ENCODE peak calls at places on chromosomes 12 and 14, in five cellular contexts. C is H9, L is mesenchymal stem cell, F is IMR-90, D is trophoblast cell. R is an unnamed sample.

GRCh38 chr14:78933948-78934524 is 763.9 kb downstream of the NRXN3 start:
- DNase-seq in C (no peak), L (peak; percentile 47), F (peak; percentile 49), D (no peak), R (peak; percentile 27)

GRCh38 chr12:6426882-6427671 is 17.7 kb upstream of the CD27 start:
- DNase-seq in C (no peak), L (no peak), F (no peak), D (no peak), R (no peak)

GRCh38 chr14:75249251-75249957 is 29.2 kb upstream of the FOS start:
- DNase-seq in C (peak; percentile 46), L (no peak), F (no peak), D (no peak), R (no peak)

GRCh38 chr12:109696485-109697269 is 16.9 kb upstream of the FAM222A start:
- DNase-seq in C (no peak), L (peak; percentile 45), F (peak; percentile 16), D (no peak), R (no peak)

GRCh38 chr12:96034631-96035282 is 630 bp downstream of the LTA4H start:
- DNase-seq in C (peak; percentile 43), L (peak; percentile 53), F (peak; percentile 37), D (no peak), R (peak; percentile 31)

GRCh38 chr12:89051065-89051677 is 301.1 kb downstream of the DUSP6 start:
- DNase-seq in C (no peak), L (peak; percentile 70), F (peak; percentile 78), D (peak; percentile 18), R (peak; percentile 60)

GRCh38 chr12:78622529-78623221 is 241.9 kb upstream of the SYT1 start:
- DNase-seq in C (no peak), L (no peak), F (no peak), D (no peak), R (peak; percentile 24)

GRCh38 chr14:70907996-70908917 is 998 bp downstream of the PCNX1 start:
- DNase-seq in C (peak; percentile 64), L (peak; percentile 64), F (peak; percentile 69), D (no peak), R (no peak)

GRCh38 chr14:97179573-97179972 is 382.4 kb downstream of the VRK1 start:
- DNase-seq in C (no peak), L (no peak), F (no peak), D (no peak), R (no peak)

GRCh38 chr12:31890295-31891285 is 68.6 kb upstream of the RESF1 start:
- DNase-seq in C (no peak), L (no peak), F (no peak), D (no peak), R (no peak)

GRCh38 chr14:90853116-90853515 is 36.9 kb upstream of the TTC7B start:
- DNase-seq in C (no peak), L (no peak), F (no peak), D (no peak), R (no peak)

GRCh38 chr12:45948546-45948945 is 41.8 kb downstream of the SCAF11 start:
- DNase-seq in C (no peak), L (peak; percentile 20), F (no peak), D (no peak), R (no peak)

GRCh38 chr12:31590730-31591307 is at the start of gene DENND5B:
- DNase-seq in C (peak; percentile 65), L (peak; percentile 75), F (peak; percentile 61), D (peak; percentile 52), R (peak; percentile 71)

GRCh38 chr12:58176296-58176869 is 235.0 kb downstream of the ATP23 start:
- DNase-seq in C (peak; percentile 83), L (peak; percentile 35), F (peak; percentile 38), D (peak; percentile 64), R (peak; percentile 27)

GRCh38 chr12:67394600-67394999 is 125.4 kb downstream of the CAND1 start:
- DNase-seq in C (peak; percentile 61), L (no peak), F (peak; percentile 57), D (peak; percentile 54), R (no peak)

GRCh38 chr12:131223791-131224567 is 270.3 kb downstream of the ADGRD1 start:
- DNase-seq in C (peak; percentile 99), L (no peak), F (no peak), D (no peak), R (no peak)

GRCh38 chr12:117854339-117855012 is 114.3 kb downstream of the KSR2 start:
- DNase-seq in C (peak; percentile 91), L (peak; percentile 51), F (peak; percentile 23), D (peak; percentile 65), R (peak; percentile 71)

GRCh38 chr12:25716842-25717241 is 163.8 kb upstream of the LMNTD1 start:
- DNase-seq in C (no peak), L (no peak), F (no peak), D (no peak), R (no peak)

GRCh38 chr12:7797698-7798398 is 8.6 kb downstream of the NANOG start:
- DNase-seq in C (no peak), L (peak; percentile 45), F (peak; percentile 3), D (no peak), R (no peak)
- H2AK5ac ChIP-seq in C (no peak overlapping the region), L (no peak overlapping the region), F (no peak overlapping the region), D (no peak overlapping the region), R (no peak overlapping the region)

DNA sequence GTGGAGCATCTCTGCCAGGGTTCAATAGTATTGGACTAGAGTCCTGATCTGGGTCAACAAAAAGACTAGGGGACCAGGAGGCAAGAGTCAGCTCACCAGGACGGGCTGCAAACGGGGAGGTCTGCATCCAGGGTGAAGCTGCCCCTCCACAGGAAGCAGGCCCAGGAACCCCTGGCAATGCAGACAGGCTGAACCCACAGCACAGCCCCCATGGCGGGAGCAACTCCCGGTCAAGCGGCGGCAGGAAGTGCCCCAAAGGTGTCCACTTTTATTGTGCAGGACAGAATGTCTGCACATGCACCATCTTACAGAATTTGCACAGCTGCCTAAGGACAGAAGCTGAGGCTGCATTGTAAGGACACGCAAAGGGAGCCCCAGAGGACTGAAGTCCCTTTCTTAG is 76.1 kb downstream of the NINJ2 start:
- DNase-seq in C (peak; percentile 22), L (no peak), F (no peak), D (no peak), R (no peak)
- H2AK5ac ChIP-seq in C (no peak overlapping the region), L (no peak overlapping the region), F (no peak overlapping the region), D (no peak overlapping the region), R (peak overlapping the region; percentile 53)

GRCh38 chr14:73057939-73058223 is 453 bp upstream of the RBM25 start:
- DNase-seq in C (no peak), L (no peak), F (no peak), D (no peak), R (no peak)

GRCh38 chr14:73059326-73059725 is 992 bp downstream of the RBM25 start:
- DNase-seq in C (no peak), L (peak; percentile 63), F (peak; percentile 16), D (no peak), R (no peak)

GRCh38 chr14:73055251-73055650 is 3.1 kb upstream of the RBM25 start:
- DNase-seq in C (no peak), L (no peak), F (no peak), D (no peak), R (no peak)

GRCh38 chr14:73058224-73058922 is at the start of gene RBM25:
- DNase-seq in C (peak; percentile 97), L (peak; percentile 100), F (peak; percentile 99), D (peak; percentile 98), R (peak; percentile 96)

DNA sequence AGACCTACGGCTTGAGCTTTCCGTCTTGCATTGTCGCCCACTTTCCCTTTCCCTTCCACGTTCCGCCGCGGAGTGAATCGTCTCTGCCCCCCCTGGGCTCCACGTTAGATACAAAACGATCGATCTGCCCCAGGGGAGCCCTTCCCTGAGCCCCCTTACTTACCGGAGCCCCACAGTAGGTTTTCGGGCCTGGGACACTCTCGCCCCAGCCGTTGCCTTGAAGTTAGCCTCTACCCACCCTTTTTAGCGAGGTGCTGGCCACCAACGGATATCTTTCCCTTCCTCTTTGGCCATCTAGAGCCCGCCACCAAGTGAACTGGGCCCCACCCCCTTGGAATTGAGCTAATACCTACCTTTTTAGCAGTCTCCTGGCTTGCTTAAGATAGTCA is 583 bp downstream of the RBM25 start:
- DNase-seq in C (peak; percentile 41), L (peak; percentile 60), F (peak; percentile 14), D (peak; percentile 38), R (no peak)
- H2AK5ac ChIP-seq in C (no peak overlapping the region), L (peak overlapping the region; percentile 45), F (peak overlapping the region; percentile 84), D (peak overlapping the region; percentile 84), R (peak overlapping the region; percentile 61)

GRCh38 chr14:23538785-23539184 is 12.8 kb downstream of the ZFHX2 start:
- DNase-seq in C (peak; percentile 68), L (no peak), F (peak; percentile 31), D (no peak), R (no peak)

GRCh38 chr14:23537351-23538048 is 14.1 kb downstream of the ZFHX2 start:
- DNase-seq in C (peak; percentile 95), L (no peak), F (peak; percentile 30), D (no peak), R (no peak)

GRCh38 chr14:23539867-23540469 is 11.6 kb downstream of the ZFHX2 start:
- DNase-seq in C (no peak), L (no peak), F (no peak), D (no peak), R (no peak)

GRCh38 chr14:23538049-23538718 is 13.4 kb downstream of the ZFHX2 start:
- DNase-seq in C (no peak), L (no peak), F (no peak), D (no peak), R (no peak)

GRCh38 chr14:23539209-23539866 is 12.2 kb downstream of the ZFHX2 start:
- DNase-seq in C (peak; percentile 85), L (peak; percentile 50), F (peak; percentile 28), D (no peak), R (peak; percentile 78)
- H2AK5ac ChIP-seq in C (peak overlapping the region; percentile 43), L (no peak overlapping the region), F (no peak overlapping the region), D (no peak overlapping the region), R (no peak overlapping the region)

GRCh38 chr12:124837249-124837897 is 26.3 kb downstream of the SCARB1 start:
- DNase-seq in C (no peak), L (no peak), F (no peak), D (no peak), R (no peak)
- H2AK5ac ChIP-seq in C (no peak overlapping the region), L (no peak overlapping the region), F (no peak overlapping the region), D (no peak overlapping the region), R (no peak overlapping the region)

GRCh38 chr14:64506751-64507150 is 2.2 kb downstream of the ZBTB1 start:
- DNase-seq in C (no peak), L (peak; percentile 37), F (no peak), D (no peak), R (no peak)

GRCh38 chr14:64509036-64509435 is 4.5 kb downstream of the ZBTB1 start:
- DNase-seq in C (peak; percentile 67), L (no peak), F (no peak), D (peak; percentile 15), R (no peak)

GRCh38 chr14:64507376-64508156 is 3.0 kb downstream of the ZBTB1 start:
- DNase-seq in C (no peak), L (peak; percentile 44), F (peak; percentile 58), D (no peak), R (no peak)

GRCh38 chr14:64510127-64510808 is 5.7 kb downstream of the ZBTB1 start:
- DNase-seq in C (no peak), L (no peak), F (no peak), D (no peak), R (no peak)

DNA sequence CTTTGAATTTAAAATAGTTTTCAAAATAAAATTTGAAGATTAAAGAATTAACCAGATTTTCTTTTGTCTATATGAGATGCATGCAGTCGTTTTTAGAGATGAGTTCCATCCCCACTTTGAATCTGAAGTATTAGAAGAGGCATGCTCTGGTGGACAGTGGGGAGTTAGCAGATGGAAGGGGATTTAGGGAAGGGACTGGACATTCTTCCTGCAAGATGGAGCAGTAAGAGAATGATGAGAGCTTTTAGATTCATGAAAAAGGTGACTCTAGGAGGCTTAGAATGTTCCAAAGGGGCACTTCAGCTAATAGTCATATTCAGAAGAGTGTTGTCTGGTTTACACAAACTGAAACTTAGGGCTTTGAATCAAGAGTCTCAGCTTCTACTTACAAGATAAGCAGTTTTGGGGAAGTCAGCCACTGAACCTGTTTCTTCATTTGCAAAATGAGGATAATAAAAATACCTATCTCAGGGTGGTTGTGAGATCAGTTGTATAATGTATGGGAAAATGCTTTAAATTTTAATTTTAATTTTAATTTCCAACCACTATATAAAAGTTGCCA is 3.7 kb downstream of the ZBTB1 start:
- DNase-seq in C (no peak), L (no peak), F (no peak), D (no peak), R (no peak)
- H2AK5ac ChIP-seq in C (no peak overlapping the region), L (no peak overlapping the region), F (no peak overlapping the region), D (no peak overlapping the region), R (no peak overlapping the region)

R was measured in neuronal stem cell.